ENCODE peak calls at places on chromosomes 4 and X, in four cellular contexts. One of them, this sample, is unnamed.

GRCh38 chrX:23333842-23334535 is 660 bp upstream of the PTCHD1 start:
- DNase-seq in body of pancreas: no peak
- DNase-seq in adipocyte: no peak
- DNase-seq in IMR-90: no peak
- DNase-seq in this sample: peak; percentile 3

GRCh38 chr4:61200991-61201526 is 933 bp downstream of the ADGRL3 start:
- DNase-seq in IMR-90: no peak
- DNase-seq in adipocyte: peak; percentile 67
- DNase-seq in body of pancreas: no peak
- DNase-seq in this sample: peak; percentile 43

GRCh38 chr4:88860594-88860993 is 163.0 kb upstream of the NAP1L5 start:
- DNase-seq in IMR-90: peak; percentile 32
- DNase-seq in adipocyte: no peak
- DNase-seq in body of pancreas: no peak
- DNase-seq in this sample: no peak

GRCh38 chrX:85052636-85053343 is 49.1 kb downstream of the APOOL start:
- DNase-seq in adipocyte: peak; percentile 80
- DNase-seq in IMR-90: peak; percentile 86
- DNase-seq in body of pancreas: no peak
- DNase-seq in this sample: peak; percentile 75

GRCh38 chr4:150010525-150011126 is 67.6 kb upstream of the DCLK2 start:
- DNase-seq in adipocyte: peak; percentile 74
- DNase-seq in IMR-90: peak; percentile 72
- DNase-seq in body of pancreas: peak; percentile 66
- DNase-seq in this sample: peak; percentile 72

GRCh38 chrX:38327007-38327774 is at the start of gene RPGR:
- DNase-seq in adipocyte: peak; percentile 95
- DNase-seq in body of pancreas: peak; percentile 95
- DNase-seq in IMR-90: peak; percentile 91
- DNase-seq in this sample: peak; percentile 93

GRCh38 chr4:3291411-3291968 is 1.3 kb upstream of the RGS12 start:
- DNase-seq in IMR-90: no peak
- DNase-seq in body of pancreas: peak; percentile 61
- DNase-seq in adipocyte: no peak
- DNase-seq in this sample: peak; percentile 32

GRCh38 chr4:139840773-139841172 is 175.2 kb downstream of the MGST2 start:
- DNase-seq in body of pancreas: no peak
- DNase-seq in IMR-90: no peak
- DNase-seq in adipocyte: no peak
- DNase-seq in this sample: no peak

GRCh38 chrX:87636533-87636932 is 118.9 kb downstream of the KLHL4 start:
- DNase-seq in adipocyte: no peak
- DNase-seq in body of pancreas: no peak
- DNase-seq in IMR-90: no peak
- DNase-seq in this sample: no peak

GRCh38 chrX:105758784-105759183 is 63.6 kb upstream of the NRK start:
- DNase-seq in body of pancreas: no peak
- DNase-seq in IMR-90: no peak
- DNase-seq in adipocyte: no peak
- DNase-seq in this sample: no peak

GRCh38 chr4:57548856-57549255 is 438.7 kb upstream of the IGFBP7 start:
- DNase-seq in body of pancreas: no peak
- DNase-seq in IMR-90: no peak
- DNase-seq in adipocyte: no peak
- DNase-seq in this sample: no peak

GRCh38 chr4:139223682-139224317 is 46.8 kb upstream of the ELF2 start:
- DNase-seq in body of pancreas: peak; percentile 13
- DNase-seq in adipocyte: no peak
- DNase-seq in IMR-90: peak; percentile 76
- DNase-seq in this sample: peak; percentile 91

GRCh38 chr4:123587983-123588494 is 191.4 kb downstream of the SPRY1 start:
- DNase-seq in IMR-90: peak; percentile 93
- DNase-seq in adipocyte: peak; percentile 93
- DNase-seq in body of pancreas: peak; percentile 26
- DNase-seq in this sample: peak; percentile 86

GRCh38 chr4:38015886-38016515 is 55.8 kb downstream of the PTTG2 start:
- DNase-seq in body of pancreas: no peak
- DNase-seq in IMR-90: no peak
- DNase-seq in adipocyte: peak; percentile 56
- DNase-seq in this sample: no peak

GRCh38 chrX:154020500-154021115 is 906 bp upstream of the IRAK1 start:
- DNase-seq in IMR-90: no peak
- DNase-seq in body of pancreas: no peak
- DNase-seq in adipocyte: peak; percentile 43
- DNase-seq in this sample: no peak
- H3K4me3 ChIP-seq in IMR-90: peak overlapping the region; percentile 50
- H3K4me3 ChIP-seq in body of pancreas: no peak overlapping the region
- H3K4me3 ChIP-seq in adipocyte: peak overlapping the region; percentile 73
- H3K4me3 ChIP-seq in this sample: peak overlapping the region; percentile 46

GRCh38 chr4:72567036-72567435 is 2.0 kb downstream of the ADAMTS3 start:
- DNase-seq in body of pancreas: no peak
- DNase-seq in adipocyte: no peak
- DNase-seq in IMR-90: no peak
- DNase-seq in this sample: no peak
- H3K4me3 ChIP-seq in body of pancreas: no peak overlapping the region
- H3K4me3 ChIP-seq in adipocyte: peak overlapping the region; percentile 84
- H3K4me3 ChIP-seq in IMR-90: no peak overlapping the region
- H3K4me3 ChIP-seq in this sample: no peak overlapping the region

GRCh38 chrX:136168929-136169735 is 21.8 kb downstream of the FHL1 start:
- DNase-seq in IMR-90: peak; percentile 97
- DNase-seq in body of pancreas: peak; percentile 34
- DNase-seq in adipocyte: peak; percentile 91
- DNase-seq in this sample: peak; percentile 50
- H3K4me3 ChIP-seq in IMR-90: no peak overlapping the region
- H3K4me3 ChIP-seq in body of pancreas: no peak overlapping the region
- H3K4me3 ChIP-seq in adipocyte: peak overlapping the region; percentile 67
- H3K4me3 ChIP-seq in this sample: no peak overlapping the region

GRCh38 chr4:144645102-144645469 is 870 bp upstream of the HHIP start:
- DNase-seq in IMR-90: no peak
- DNase-seq in adipocyte: peak; percentile 13
- DNase-seq in body of pancreas: peak; percentile 46
- DNase-seq in this sample: no peak
- H3K4me3 ChIP-seq in IMR-90: peak overlapping the region; percentile 88
- H3K4me3 ChIP-seq in adipocyte: peak overlapping the region; percentile 79
- H3K4me3 ChIP-seq in body of pancreas: no peak overlapping the region
- H3K4me3 ChIP-seq in this sample: no peak overlapping the region

DNA sequence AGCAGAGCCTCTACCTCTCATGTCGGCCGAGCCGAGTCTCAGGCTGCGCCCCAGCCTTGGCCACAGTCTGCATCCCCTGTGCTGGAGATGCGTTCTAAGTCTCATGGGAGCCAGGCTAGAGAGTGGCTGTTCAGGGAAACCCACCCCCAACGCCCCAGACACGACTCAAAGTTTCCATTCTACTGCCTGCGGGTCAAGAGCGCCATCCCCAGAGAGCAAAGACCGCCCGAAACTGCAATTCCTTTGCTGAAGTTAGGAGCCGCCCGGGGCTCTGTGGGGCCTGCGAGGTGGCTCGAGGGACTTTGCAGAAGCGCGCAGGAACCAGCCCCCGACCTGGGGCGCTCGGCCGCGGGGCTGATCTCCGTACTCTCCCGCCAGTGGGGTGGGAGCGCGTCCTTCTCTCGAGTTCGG is 10.0 kb upstream of the ELF4 start:
- DNase-seq in body of pancreas: no peak
- DNase-seq in adipocyte: peak; percentile 39
- DNase-seq in IMR-90: no peak
- DNase-seq in this sample: no peak
- H3K4me3 ChIP-seq in body of pancreas: no peak overlapping the region
- H3K4me3 ChIP-seq in adipocyte: peak overlapping the region; percentile 50
- H3K4me3 ChIP-seq in IMR-90: peak overlapping the region; percentile 23
- H3K4me3 ChIP-seq in this sample: peak overlapping the region; percentile 20

GRCh38 chr4:151013491-151013890 is 1.6 kb downstream of the LRBA start:
- DNase-seq in IMR-90: no peak
- DNase-seq in body of pancreas: no peak
- DNase-seq in adipocyte: no peak
- DNase-seq in this sample: peak; percentile 4
- H3K4me3 ChIP-seq in IMR-90: no peak overlapping the region
- H3K4me3 ChIP-seq in body of pancreas: no peak overlapping the region
- H3K4me3 ChIP-seq in adipocyte: peak overlapping the region; percentile 97
- H3K4me3 ChIP-seq in this sample: peak overlapping the region; percentile 82